ENCODE peak calls at places on chromosome 18, in eight cellular contexts. P is adrenal gland, T is heart right ventricle, V is Karpas-422, K is spleen, E is thoracic aorta, N is iPS DF 6.9, C is MG63. M is an unnamed sample. For H3K36me3 and H3K9me3, the result is how much of the 10 kb centered on the place peaks cover.

GRCh38 chr18:808086-808485 is 4.0 kb downstream of the YES1 start:
- DNase-seq in E (no peak), N (no peak), V (no peak), P (no peak), T (no peak), K (no peak), C (peak), M (no peak)

GRCh38 chr18:51211552-51211951 is 14.1 kb upstream of the MEX3C start:
- DNase-seq in P (peak), T (peak), N (no peak), K (no peak), C (peak), E (no peak), V (no peak), M (no peak)

GRCh38 chr18:32661486-32662299 is 111.1 kb downstream of the KLHL14 start:
- DNase-seq in P (no peak), K (no peak), N (no peak), E (no peak), C (no peak), V (no peak), T (no peak), M (no peak)

GRCh38 chr18:57275111-57275510 is 77.2 kb upstream of the ST8SIA3 start:
- DNase-seq in N (no peak), V (no peak), C (no peak), P (no peak), K (no peak), E (no peak), T (no peak), M (no peak)

GRCh38 chr18:47883771-47884413 is 46.6 kb downstream of the SMAD2 start:
- DNase-seq in V (no peak), E (no peak), P (peak), K (no peak), C (peak), T (no peak), N (no peak), M (no peak)

GRCh38 chr18:80086281-80086680 is 22.8 kb upstream of the ADNP2 start:
- DNase-seq in C (no peak), P (no peak), V (no peak), N (no peak), K (no peak), E (no peak), T (no peak), M (no peak)

GRCh38 chr18:73163236-73163635 is 295.4 kb upstream of the NETO1 start:
- DNase-seq in N (no peak), V (no peak), K (no peak), P (no peak), E (no peak), C (no peak), T (no peak), M (no peak)

GRCh38 chr18:72544092-72544886 is at the start of gene CBLN2:
- DNase-seq in E (no peak), P (peak), C (peak), N (peak), K (peak), T (peak), V (peak), M (peak)

GRCh38 chr18:36104749-36105148 is 24.4 kb downstream of the SLC39A6 start:
- DNase-seq in T (no peak), K (no peak), N (no peak), E (no peak), V (no peak), P (no peak), C (no peak), M (no peak)

GRCh38 chr18:14916181-14916580 is 168.2 kb downstream of the ANKRD30B start:
- DNase-seq in N (no peak), E (no peak), P (no peak), C (no peak), T (no peak), V (no peak), K (no peak), M (no peak)
- H3K36me3 ChIP-seq in N (under half), E (under half), P (under half), C (under half), T (under half), V (under half), K (under half), M (under half)

DNA sequence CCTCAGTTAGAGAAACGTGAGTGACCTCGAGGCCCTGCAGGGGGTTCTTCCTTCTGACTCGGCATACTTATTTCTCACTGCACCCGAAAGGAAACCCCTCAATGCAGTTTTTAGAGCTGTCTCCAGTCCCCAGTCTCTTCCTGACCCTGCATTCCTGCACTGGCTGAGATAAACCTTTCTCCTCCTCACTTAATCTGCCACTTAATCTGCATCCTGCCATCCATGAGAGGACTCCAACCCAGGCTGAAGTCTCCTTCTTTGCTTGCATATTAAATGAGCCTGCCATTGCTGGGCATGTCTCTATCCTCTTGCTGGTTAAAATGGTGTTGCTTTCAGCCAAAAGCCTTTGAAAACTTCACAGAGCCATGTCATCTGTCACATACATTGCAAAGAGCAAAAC is 125.6 kb upstream of the GATA6 start:
- DNase-seq in K (no peak), N (no peak), T (no peak), V (no peak), C (no peak), P (no peak), E (no peak), M (no peak)
- H3K9me3 ChIP-seq in K (under half), N (under half), T (under half), V (under half), C (under half), P (under half), E (under half), M (under half)

DNA sequence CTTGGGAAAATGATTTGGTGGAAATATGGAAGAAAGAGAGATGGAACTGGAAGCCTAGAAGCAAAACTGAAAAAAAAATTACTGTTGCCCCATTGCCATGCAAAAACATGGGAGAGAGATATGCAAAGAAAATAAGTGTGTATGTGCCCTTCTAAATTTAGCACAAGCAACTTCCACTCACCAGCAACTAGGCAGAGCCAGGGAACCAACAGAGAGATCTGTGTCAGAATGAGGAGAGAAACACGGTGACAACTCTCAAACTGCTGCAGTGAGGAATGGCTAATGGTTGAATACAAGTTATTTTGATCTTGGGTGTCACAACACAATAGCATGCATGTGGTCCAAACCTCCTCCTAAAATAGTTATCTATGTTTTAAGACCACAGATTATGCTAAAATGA is 10.9 kb downstream of the DSC2 start:
- DNase-seq in P (no peak), V (peak), N (no peak), E (no peak), K (no peak), C (no peak), T (no peak), M (no peak)
- H3K36me3 ChIP-seq in P (under half), V (under half), N (under half), E (under half), K (under half), C (under half), T (under half), M (under half)

DNA sequence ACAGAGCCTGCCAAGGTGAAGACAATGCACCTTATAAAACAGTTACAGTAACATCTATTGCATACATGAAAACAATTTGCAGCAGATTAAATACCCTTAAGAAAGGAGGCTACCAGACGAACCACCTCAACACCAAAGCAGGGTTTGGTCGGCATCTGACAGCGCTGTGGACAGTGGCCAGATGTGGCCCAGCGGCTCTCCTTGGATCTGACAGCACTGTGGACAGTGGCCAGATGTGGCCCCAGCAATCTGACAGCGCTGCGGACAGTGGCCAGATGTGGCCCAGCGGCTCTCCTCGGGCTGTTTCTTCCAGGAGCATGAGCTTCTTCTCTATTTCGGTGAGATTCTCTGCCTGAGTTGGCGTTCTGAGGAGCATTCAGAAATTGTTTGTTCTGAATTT is 211.6 kb downstream of the ANKRD30B start:
- DNase-seq in V (no peak), P (no peak), E (no peak), T (no peak), K (no peak), C (no peak), N (no peak), M (no peak)
- H3K9me3 ChIP-seq in V (under half), P (under half), E (under half), T (under half), K (under half), C (under half), N (under half), M (under half)

GRCh38 chr18:3111523-3112240 is 98.7 kb upstream of the LPIN2 start:
- DNase-seq in E (no peak), C (no peak), N (no peak), P (no peak), V (no peak), K (no peak), T (no peak), M (no peak)

GRCh38 chr18:3117493-3118192 is 102.1 kb downstream of the MYOM1 start:
- DNase-seq in T (no peak), C (no peak), V (no peak), P (peak), E (no peak), K (no peak), N (no peak), M (no peak)

GRCh38 chr18:3115430-3116025 is 102.6 kb upstream of the LPIN2 start:
- DNase-seq in T (no peak), V (no peak), C (no peak), P (no peak), E (no peak), K (no peak), N (no peak), M (no peak)

GRCh38 chr18:3114456-3114855 is 101.5 kb upstream of the LPIN2 start:
- DNase-seq in V (no peak), N (no peak), E (no peak), C (peak), T (no peak), P (peak), K (no peak), M (no peak)

GRCh38 chr18:3114026-3114425 is 101.1 kb upstream of the LPIN2 start:
- DNase-seq in C (no peak), P (no peak), E (no peak), T (no peak), K (no peak), V (no peak), N (no peak), M (no peak)
- H3K36me3 ChIP-seq in C (under half), P (under half), E (under half), T (half or more), K (under half), V (under half), N (under half), M (under half)

M was measured in BE2C.